ENCODE peak calls at places on chromosomes 7 and 10, in nine cellular contexts. D is stimulated activated CD4-positive, alpha-beta T cell treated with anti-CD3 and anti-CD28 coated beads, Interleukin-1b, Interleukin-23, amount 100 ng/mL, for 24 hours; R is bronchial epithelial cell; J is activated T-helper 9 cell treated with anti-CD3 and anti-CD28 coated beads, Interleukin-2, amount 50 U/mL, for 16 hours; O is colonic mucosa; E is germinal center; V is GM12865; G is retina; A is lung. Y is an unnamed sample.

GRCh38 chr10:4607681-4608080 is 218.3 kb upstream of the AKR1E2 start:
- DNase-seq in D (no peak), R (no peak), J (no peak), O (no peak), E (no peak), V (no peak), G (no peak), A (no peak), Y (no peak)

GRCh38 chr7:122914812-122915211 is 28.6 kb upstream of the CADPS2 start:
- DNase-seq in D (no peak), R (no peak), J (no peak), O (no peak), E (no peak), V (no peak), G (no peak), A (no peak), Y (no peak)

GRCh38 chr7:159119026-159119741 is 25.5 kb downstream of the VIPR2 start:
- DNase-seq in D (no peak), R (no peak), J (no peak), O (no peak), E (no peak), V (no peak), G (no peak), A (no peak), Y (no peak)

GRCh38 chr7:45591101-45591906 is 17.1 kb downstream of the ADCY1 start:
- DNase-seq in D (no peak), R (no peak), J (no peak), O (peak), E (no peak), V (no peak), G (no peak), A (no peak), Y (no peak)

GRCh38 chr7:128673571-128673970 is 1.5 kb downstream of the GARIN1A start:
- DNase-seq in D (no peak), R (no peak), J (no peak), O (no peak), E (no peak), V (no peak), G (no peak), A (no peak), Y (no peak)

GRCh38 chr7:136687693-136688322 is 180.6 kb upstream of the CHRM2 start:
- DNase-seq in D (no peak), R (peak), J (no peak), O (no peak), E (no peak), V (peak), G (no peak), A (no peak), Y (peak)

GRCh38 chr7:88928266-88928665 is 132.7 kb upstream of the TEX47 start:
- DNase-seq in D (no peak), R (no peak), J (no peak), O (no peak), E (no peak), V (no peak), G (no peak), A (no peak), Y (no peak)

GRCh38 chr10:80196270-80196949 is 8.9 kb downstream of the ANXA11 start:
- DNase-seq in D (peak), R (peak), J (peak), O (peak), E (no peak), V (peak), G (no peak), A (peak), Y (peak)

GRCh38 chr7:69373171-69374035 is 224.9 kb upstream of the AUTS2 start:
- DNase-seq in D (no peak), R (no peak), J (no peak), O (no peak), E (no peak), V (peak), G (no peak), A (no peak), Y (peak)

GRCh38 chr7:68807681-68808080 is 790.6 kb upstream of the AUTS2 start:
- DNase-seq in D (no peak), R (no peak), J (no peak), O (no peak), E (no peak), V (no peak), G (no peak), A (no peak), Y (no peak)

GRCh38 chr7:30817060-30817770 is 46.0 kb downstream of the MINDY4 start:
- DNase-seq in D (no peak), R (peak), J (no peak), O (peak), E (no peak), V (no peak), G (no peak), A (peak), Y (no peak)

GRCh38 chr7:74032191-74032490 is 4.2 kb downstream of the ELN start:
- DNase-seq in D (no peak), R (peak), J (no peak), O (no peak), E (no peak), V (no peak), G (no peak), A (peak), Y (no peak)

GRCh38 chr10:6669269-6669859 is 89.3 kb upstream of the PRKCQ start:
- DNase-seq in D (no peak), R (peak), J (no peak), O (peak), E (no peak), V (peak), G (peak), A (no peak), Y (peak)

GRCh38 chr10:82778908-82779307 is 903.9 kb downstream of the NRG3 start:
- DNase-seq in D (no peak), R (no peak), J (no peak), O (no peak), E (no peak), V (no peak), G (no peak), A (no peak), Y (no peak)

GRCh38 chr7:143257501-143257900 is 5.7 kb upstream of the GSTK1 start:
- DNase-seq in D (no peak), R (no peak), J (no peak), O (no peak), E (no peak), V (no peak), G (no peak), A (no peak), Y (no peak)

GRCh38 chr7:74482629-74483401 is 29.1 kb downstream of the GTF2IRD1 start:
- DNase-seq in D (no peak), R (peak), J (no peak), O (no peak), E (no peak), V (no peak), G (no peak), A (no peak), Y (no peak)

GRCh38 chr7:7719235-7719634 is 828 bp upstream of the RPA3 start:
- DNase-seq in D (peak), R (peak), J (peak), O (peak), E (no peak), V (peak), G (no peak), A (no peak), Y (peak)

GRCh38 chr7:116797611-116798010 is 64.8 kb upstream of the CAPZA2 start:
- DNase-seq in D (no peak), R (peak), J (no peak), O (peak), E (no peak), V (no peak), G (no peak), A (no peak), Y (no peak)

Y was measured in NAMALWA.